ENCODE peak calls at places on chromosomes 6 and 20, in five cellular contexts. One of them, this sample, is unnamed.

GRCh38 chr20:44033873-44034272 is 119.2 kb downstream of the TOX2 start:
- DNase-seq in H9: no peak
- DNase-seq in mesenchymal stem cell: no peak
- DNase-seq in neuronal stem cell: no peak
- DNase-seq in mesendoderm: no peak
- DNase-seq in this sample: no peak

GRCh38 chr20:51286758-51287157 is 255.8 kb downstream of the NFATC2 start:
- DNase-seq in mesendoderm: no peak
- DNase-seq in mesenchymal stem cell: no peak
- DNase-seq in H9: no peak
- DNase-seq in neuronal stem cell: no peak
- DNase-seq in this sample: no peak

GRCh38 chr6:55293116-55293515 is 34.2 kb upstream of the GFRAL start:
- DNase-seq in H9: no peak
- DNase-seq in mesendoderm: peak; percentile 37
- DNase-seq in mesenchymal stem cell: peak; percentile 25
- DNase-seq in neuronal stem cell: no peak
- DNase-seq in this sample: peak; percentile 31

GRCh38 chr20:38369387-38369786 is 23.1 kb downstream of the LBP start:
- DNase-seq in mesendoderm: peak; percentile 44
- DNase-seq in neuronal stem cell: no peak
- DNase-seq in H9: no peak
- DNase-seq in mesenchymal stem cell: no peak
- DNase-seq in this sample: no peak

GRCh38 chr6:132135409-132135808 is 184.2 kb upstream of the CCN2 start:
- DNase-seq in neuronal stem cell: no peak
- DNase-seq in mesenchymal stem cell: no peak
- DNase-seq in mesendoderm: no peak
- DNase-seq in H9: no peak
- DNase-seq in this sample: no peak

GRCh38 chr20:10250902-10251301 is 32.3 kb downstream of the SNAP25 start:
- DNase-seq in neuronal stem cell: no peak
- DNase-seq in mesendoderm: no peak
- DNase-seq in mesenchymal stem cell: no peak
- DNase-seq in H9: no peak
- DNase-seq in this sample: no peak

GRCh38 chr20:60132827-60133549 is 174.8 kb downstream of the CDH26 start:
- DNase-seq in mesenchymal stem cell: no peak
- DNase-seq in mesendoderm: no peak
- DNase-seq in neuronal stem cell: no peak
- DNase-seq in H9: no peak
- DNase-seq in this sample: no peak

GRCh38 chr6:56904068-56904467 is 50.8 kb upstream of the BEND6 start:
- DNase-seq in mesenchymal stem cell: no peak
- DNase-seq in H9: no peak
- DNase-seq in mesendoderm: no peak
- DNase-seq in neuronal stem cell: no peak
- DNase-seq in this sample: no peak

GRCh38 chr6:131923356-131923755 is 27.8 kb downstream of the CCN2 start:
- DNase-seq in mesendoderm: peak; percentile 85
- DNase-seq in H9: peak; percentile 79
- DNase-seq in mesenchymal stem cell: peak; percentile 59
- DNase-seq in neuronal stem cell: peak; percentile 72
- DNase-seq in this sample: peak; percentile 57

GRCh38 chr6:31763617-31763940 is 1.1 kb downstream of the SAPCD1 start:
- DNase-seq in mesenchymal stem cell: peak; percentile 36
- DNase-seq in H9: peak; percentile 55
- DNase-seq in neuronal stem cell: peak; percentile 71
- DNase-seq in mesendoderm: peak; percentile 95
- DNase-seq in this sample: peak; percentile 21

GRCh38 chr6:10837692-10837996 is 695 bp downstream of the MAK start:
- DNase-seq in mesenchymal stem cell: peak; percentile 35
- DNase-seq in neuronal stem cell: no peak
- DNase-seq in mesendoderm: peak; percentile 59
- DNase-seq in H9: no peak
- DNase-seq in this sample: no peak

GRCh38 chr6:87393026-87393622 is 14.6 kb upstream of the CFAP206 start:
- DNase-seq in mesendoderm: peak; percentile 65
- DNase-seq in mesenchymal stem cell: peak; percentile 73
- DNase-seq in neuronal stem cell: peak; percentile 56
- DNase-seq in H9: no peak
- DNase-seq in this sample: peak; percentile 70

GRCh38 chr6:70037445-70037844 is 171.1 kb downstream of the COL19A1 start:
- DNase-seq in H9: no peak
- DNase-seq in neuronal stem cell: no peak
- DNase-seq in mesendoderm: no peak
- DNase-seq in mesenchymal stem cell: no peak
- DNase-seq in this sample: no peak

GRCh38 chr6:106972500-106972899 is 2.0 kb downstream of the CD24 start:
- DNase-seq in neuronal stem cell: peak; percentile 47
- DNase-seq in H9: no peak
- DNase-seq in mesenchymal stem cell: peak; percentile 6
- DNase-seq in mesendoderm: peak; percentile 40
- DNase-seq in this sample: no peak

GRCh38 chr6:34543421-34543820 is 12.7 kb downstream of the SPDEF start:
- DNase-seq in neuronal stem cell: no peak
- DNase-seq in mesenchymal stem cell: peak; percentile 41
- DNase-seq in H9: no peak
- DNase-seq in mesendoderm: no peak
- DNase-seq in this sample: peak; percentile 65

GRCh38 chr6:53805016-53805415 is 10.2 kb downstream of the LRRC1 start:
- DNase-seq in mesenchymal stem cell: no peak
- DNase-seq in mesendoderm: no peak
- DNase-seq in neuronal stem cell: no peak
- DNase-seq in H9: no peak
- DNase-seq in this sample: no peak

GRCh38 chr6:25010917-25011625 is 75.3 kb upstream of the RIPOR2 start:
- DNase-seq in mesendoderm: no peak
- DNase-seq in neuronal stem cell: no peak
- DNase-seq in mesenchymal stem cell: peak; percentile 45
- DNase-seq in H9: no peak
- DNase-seq in this sample: peak; percentile 67

DNA sequence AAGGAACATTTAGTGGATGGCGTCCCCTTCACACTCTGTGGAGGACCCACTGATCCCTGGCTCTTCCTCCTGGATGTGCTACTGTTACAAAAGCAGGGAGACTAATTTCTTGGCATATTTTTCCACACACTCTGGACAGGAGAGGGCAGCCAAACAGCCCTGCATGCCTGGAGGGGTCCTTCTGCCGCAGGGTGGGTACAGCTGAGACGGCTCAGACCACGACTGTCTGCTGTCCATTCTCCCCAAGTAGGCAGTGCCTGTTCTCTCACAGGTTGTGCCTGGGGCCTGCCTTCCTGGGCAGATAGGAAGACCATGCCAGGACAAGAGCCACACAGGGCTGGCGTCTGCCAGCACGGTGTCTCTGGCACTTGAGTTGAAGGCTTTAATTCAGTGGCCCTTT is 260.1 kb downstream of the FOXC1 start:
- DNase-seq in mesenchymal stem cell: no peak
- DNase-seq in mesendoderm: no peak
- DNase-seq in neuronal stem cell: no peak
- DNase-seq in H9: no peak
- DNase-seq in this sample: no peak
- H2BK15ac ChIP-seq in mesenchymal stem cell: no peak overlapping the region
- H2BK15ac ChIP-seq in mesendoderm: no peak overlapping the region
- H2BK15ac ChIP-seq in neuronal stem cell: no peak overlapping the region
- H2BK15ac ChIP-seq in H9: no peak overlapping the region
- H2BK15ac ChIP-seq in this sample: no peak overlapping the region

GRCh38 chr6:141830530-141830929 is 302.2 kb upstream of the GJE1 start:
- DNase-seq in mesenchymal stem cell: no peak
- DNase-seq in H9: no peak
- DNase-seq in neuronal stem cell: no peak
- DNase-seq in mesendoderm: no peak
- DNase-seq in this sample: no peak

GRCh38 chr6:141829996-141830395 is 302.7 kb upstream of the GJE1 start:
- DNase-seq in neuronal stem cell: peak; percentile 45
- DNase-seq in mesendoderm: peak; percentile 58
- DNase-seq in H9: peak; percentile 29
- DNase-seq in mesenchymal stem cell: no peak
- DNase-seq in this sample: no peak

GRCh38 chr6:141824258-141824795 is 308.4 kb upstream of the GJE1 start:
- DNase-seq in mesendoderm: no peak
- DNase-seq in mesenchymal stem cell: no peak
- DNase-seq in neuronal stem cell: no peak
- DNase-seq in H9: no peak
- DNase-seq in this sample: no peak

GRCh38 chr6:141833001-141833655 is 299.6 kb upstream of the GJE1 start:
- DNase-seq in neuronal stem cell: no peak
- DNase-seq in H9: no peak
- DNase-seq in mesenchymal stem cell: no peak
- DNase-seq in mesendoderm: no peak
- DNase-seq in this sample: no peak

GRCh38 chr6:141829566-141829965 is 303.2 kb upstream of the GJE1 start:
- DNase-seq in mesendoderm: peak; percentile 35
- DNase-seq in neuronal stem cell: peak; percentile 84
- DNase-seq in mesenchymal stem cell: no peak
- DNase-seq in H9: peak; percentile 46
- DNase-seq in this sample: no peak
- H3K27ac ChIP-seq in mesendoderm: no peak overlapping the region
- H3K27ac ChIP-seq in neuronal stem cell: peak overlapping the region; percentile 72
- H3K27ac ChIP-seq in mesenchymal stem cell: no peak overlapping the region
- H3K27ac ChIP-seq in H9: peak overlapping the region; percentile 28
- H3K27ac ChIP-seq in this sample: no peak overlapping the region

DNA sequence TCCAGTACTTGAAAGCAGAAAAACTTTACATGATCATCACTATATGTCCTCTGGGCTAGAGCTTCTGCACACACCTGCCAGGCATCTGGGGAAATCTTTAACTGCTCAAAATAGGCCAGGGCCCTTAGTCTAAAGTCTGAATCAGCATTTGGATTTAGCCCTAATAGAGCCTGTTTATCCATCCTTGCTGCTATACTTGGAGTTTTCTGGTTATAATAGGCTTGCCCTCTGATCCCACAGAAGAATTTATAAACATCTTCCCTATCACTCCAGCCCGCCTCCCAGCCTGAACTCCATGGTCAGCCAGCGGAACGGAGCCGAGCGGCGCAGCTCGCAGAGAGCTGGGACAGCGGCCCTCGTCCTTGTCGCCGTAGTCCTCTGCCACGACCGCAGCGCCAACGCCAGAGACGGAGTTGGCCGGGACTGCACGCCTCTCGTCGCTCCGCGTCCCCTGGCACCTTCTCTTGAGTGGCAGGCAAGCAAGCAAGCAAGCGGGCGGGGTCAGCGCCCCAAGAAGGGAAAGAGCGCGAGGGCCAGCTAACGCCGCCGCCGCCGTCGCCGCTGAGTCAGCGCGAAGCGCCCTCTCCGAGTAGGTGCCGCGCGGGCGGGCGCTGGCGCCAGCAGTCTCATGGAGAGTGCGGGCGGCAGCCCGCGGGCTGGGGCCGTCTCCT is 25.4 kb upstream of the ASIP start:
- DNase-seq in neuronal stem cell: peak; percentile 72
- DNase-seq in mesendoderm: peak; percentile 93
- DNase-seq in H9: peak; percentile 90
- DNase-seq in mesenchymal stem cell: peak; percentile 80
- DNase-seq in this sample: peak; percentile 67
- H3K18ac ChIP-seq in neuronal stem cell: peak overlapping the region; percentile 98
- H3K18ac ChIP-seq in mesendoderm: no peak overlapping the region
- H3K18ac ChIP-seq in H9: peak overlapping the region; percentile 40
- H3K18ac ChIP-seq in mesenchymal stem cell: peak overlapping the region; percentile 96
- H3K18ac ChIP-seq in this sample: peak overlapping the region; percentile 94

DNA sequence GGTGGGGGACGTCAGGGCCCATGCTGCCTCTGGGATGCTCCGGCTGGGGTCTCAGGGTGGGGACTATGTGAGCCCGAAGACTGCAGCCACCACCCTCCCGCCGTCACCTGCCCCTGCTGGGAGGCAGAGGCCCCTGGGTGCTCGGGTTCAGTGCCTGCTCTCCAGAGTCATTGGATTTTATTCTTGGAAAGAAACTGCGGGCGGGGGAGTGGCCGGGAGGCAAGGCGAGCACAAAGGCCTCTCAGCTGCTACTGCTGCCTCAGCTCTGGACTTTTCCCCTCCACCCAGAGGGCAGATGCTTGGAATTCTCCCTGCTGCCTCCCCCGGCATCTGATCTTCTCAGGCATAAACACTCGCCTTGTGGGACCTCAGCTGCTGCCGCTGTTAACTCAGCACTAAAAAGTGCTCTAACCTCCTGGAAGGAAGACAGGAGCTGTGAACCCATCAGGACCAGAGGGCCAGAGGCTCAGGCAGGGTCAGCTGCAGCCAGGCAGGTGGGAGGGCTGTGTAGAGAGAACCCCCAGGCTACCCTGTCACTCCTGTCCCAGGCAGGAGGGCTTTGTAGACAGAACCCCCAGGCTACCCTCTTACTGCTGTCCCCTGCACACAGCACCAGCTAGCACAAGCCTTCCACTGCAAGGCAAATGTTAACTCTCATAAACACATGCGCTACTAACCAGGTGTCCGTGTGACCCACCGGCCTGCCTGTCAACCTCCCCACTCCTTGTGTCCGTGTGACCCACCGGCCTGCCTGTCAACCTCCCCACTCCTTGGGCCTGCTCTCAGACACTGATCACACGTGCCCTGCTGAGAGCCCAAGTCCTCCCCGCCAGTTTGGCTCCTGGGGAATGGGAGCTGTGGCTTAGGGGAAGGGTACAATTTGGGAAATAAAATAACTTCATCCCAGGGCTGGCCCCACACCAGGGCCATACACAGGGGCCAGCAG is 9.4 kb upstream of the FRMD1 start:
- DNase-seq in mesenchymal stem cell: peak; percentile 88
- DNase-seq in H9: peak; percentile 66
- DNase-seq in mesendoderm: peak; percentile 91
- DNase-seq in neuronal stem cell: peak; percentile 62
- DNase-seq in this sample: peak; percentile 74
- H2BK15ac ChIP-seq in mesenchymal stem cell: peak overlapping the region; percentile 94
- H2BK15ac ChIP-seq in H9: no peak overlapping the region
- H2BK15ac ChIP-seq in mesendoderm: no peak overlapping the region
- H2BK15ac ChIP-seq in neuronal stem cell: peak overlapping the region; percentile 87
- H2BK15ac ChIP-seq in this sample: no peak overlapping the region

GRCh38 chr6:148869589-148869988 is 122.8 kb downstream of the UST start:
- DNase-seq in H9: no peak
- DNase-seq in neuronal stem cell: no peak
- DNase-seq in mesendoderm: peak; percentile 45
- DNase-seq in mesenchymal stem cell: peak; percentile 91
- DNase-seq in this sample: peak; percentile 98
- H3K27ac ChIP-seq in H9: no peak overlapping the region
- H3K27ac ChIP-seq in neuronal stem cell: no peak overlapping the region
- H3K27ac ChIP-seq in mesendoderm: no peak overlapping the region
- H3K27ac ChIP-seq in mesenchymal stem cell: no peak overlapping the region
- H3K27ac ChIP-seq in this sample: no peak overlapping the region

DNA sequence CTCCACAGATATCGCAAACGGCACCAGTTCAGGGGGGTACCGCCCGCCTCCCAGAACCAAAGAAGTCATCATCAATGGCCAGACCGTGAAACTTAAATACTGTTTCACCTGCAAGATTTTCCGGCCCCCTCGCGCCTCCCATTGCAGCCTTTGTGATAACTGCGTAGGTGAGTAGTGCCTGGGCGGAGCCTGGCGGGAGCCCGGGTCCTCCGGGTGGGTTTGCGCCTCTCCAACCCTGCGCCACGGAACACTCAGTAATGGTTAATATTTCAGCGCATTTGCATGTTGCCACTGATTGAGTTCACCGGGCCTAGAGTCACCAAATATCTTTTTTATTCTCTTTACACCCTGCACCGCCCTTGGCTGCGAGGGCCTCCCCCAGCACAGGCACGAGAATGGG is 212.0 kb downstream of the ZDHHC14 start:
- DNase-seq in mesenchymal stem cell: no peak
- DNase-seq in H9: no peak
- DNase-seq in neuronal stem cell: no peak
- DNase-seq in mesendoderm: no peak
- DNase-seq in this sample: no peak
- H3K18ac ChIP-seq in mesenchymal stem cell: no peak overlapping the region
- H3K18ac ChIP-seq in H9: no peak overlapping the region
- H3K18ac ChIP-seq in neuronal stem cell: no peak overlapping the region
- H3K18ac ChIP-seq in mesendoderm: no peak overlapping the region
- H3K18ac ChIP-seq in this sample: no peak overlapping the region